ENCODE peak calls at places on chromosomes 7 and 10, in eight cellular contexts. X, W, C, G, M, I, N and K are unnamed samples.

GRCh38 chr7:66683770-66684123 is 55.1 kb downstream of the KCTD7 start:
- DNase-seq in X (no peak), W (no peak), C (no peak), G (no peak), M (no peak), I (no peak), N (no peak), K (no peak)

GRCh38 chr7:87494454-87494853 is 19.0 kb upstream of the ABCB4 start:
- DNase-seq in X (no peak), W (no peak), C (no peak), G (no peak), M (no peak), I (no peak), N (no peak), K (no peak)

GRCh38 chr7:135728136-135728669 is at the start of gene SLC13A4:
- DNase-seq in X (no peak), W (no peak), C (no peak), G (no peak), M (no peak), I (no peak), N (no peak), K (no peak)

GRCh38 chr7:7490003-7490402 is 45.7 kb downstream of the COL28A1 start:
- DNase-seq in X (no peak), W (no peak), C (no peak), G (no peak), M (no peak), I (no peak), N (no peak), K (no peak)

GRCh38 chr10:13708256-13708990 is 121.7 kb downstream of the PRPF18 start:
- DNase-seq in X (no peak), W (no peak), C (no peak), G (no peak), M (no peak), I (no peak), N (no peak), K (no peak)

GRCh38 chr10:67438605-67439258 is 257.3 kb downstream of the CTNNA3 start:
- DNase-seq in X (no peak), W (peak; percentile 1), C (no peak), G (no peak), M (no peak), I (no peak), N (no peak), K (no peak)

GRCh38 chr7:94135180-94135579 is 131.0 kb upstream of the BET1 start:
- DNase-seq in X (no peak), W (no peak), C (no peak), G (no peak), M (no peak), I (peak; percentile 51), N (no peak), K (no peak)

GRCh38 chr10:12530017-12530416 is 180.7 kb downstream of the CAMK1D start:
- DNase-seq in X (no peak), W (no peak), C (no peak), G (no peak), M (no peak), I (peak; percentile 24), N (no peak), K (no peak)

GRCh38 chr10:118595598-118596425 is at the start of gene PRLHR:
- DNase-seq in X (no peak), W (no peak), C (no peak), G (peak; percentile 8), M (no peak), I (peak; percentile 10), N (no peak), K (no peak)

GRCh38 chr7:118580743-118581382 is 356.4 kb downstream of the ANKRD7 start:
- DNase-seq in X (no peak), W (no peak), C (no peak), G (no peak), M (no peak), I (no peak), N (no peak), K (no peak)

GRCh38 chr7:16684935-16685334 is 39.0 kb downstream of the BZW2 start:
- DNase-seq in X (no peak), W (no peak), C (no peak), G (no peak), M (no peak), I (no peak), N (no peak), K (no peak)

GRCh38 chr7:20222219-20222828 is 5.1 kb upstream of the MACC1 start:
- DNase-seq in X (no peak), W (no peak), C (no peak), G (peak; percentile 53), M (no peak), I (no peak), N (no peak), K (no peak)

GRCh38 chr7:96825285-96825684 is 115.6 kb upstream of the SEM1 start:
- DNase-seq in X (no peak), W (no peak), C (no peak), G (no peak), M (no peak), I (no peak), N (no peak), K (no peak)

GRCh38 chr10:83182076-83182475 is 957.2 kb upstream of the GHITM start:
- DNase-seq in X (no peak), W (no peak), C (no peak), G (no peak), M (no peak), I (no peak), N (no peak), K (no peak)

GRCh38 chr10:61939575-61940301 is 38.2 kb downstream of the ARID5B start:
- DNase-seq in X (no peak), W (peak; percentile 9), C (no peak), G (no peak), M (no peak), I (peak; percentile 90), N (no peak), K (no peak)

GRCh38 chr7:131131746-131132431 is 195.8 kb upstream of the MKLN1 start:
- DNase-seq in X (no peak), W (no peak), C (no peak), G (no peak), M (no peak), I (no peak), N (no peak), K (no peak)

GRCh38 chr7:44750424-44750823 is 1.8 kb downstream of the ZMIZ2 start:
- DNase-seq in X (no peak), W (no peak), C (no peak), G (no peak), M (no peak), I (no peak), N (no peak), K (no peak)

GRCh38 chr7:134632937-134633540 is 13.6 kb upstream of the BPGM start:
- DNase-seq in X (no peak), W (peak; percentile 73), C (no peak), G (peak; percentile 64), M (no peak), I (peak; percentile 69), N (no peak), K (no peak)

GRCh38 chr7:111855842-111856227 is 293.5 kb upstream of the IMMP2L start:
- DNase-seq in X (no peak), W (peak; percentile 17), C (no peak), G (peak; percentile 18), M (no peak), I (peak; percentile 59), N (no peak), K (no peak)

GRCh38 chr10:99828464-99828863 is 46.0 kb downstream of the ABCC2 start:
- DNase-seq in X (no peak), W (no peak), C (no peak), G (no peak), M (no peak), I (no peak), N (no peak), K (no peak)

GRCh38 chr7:152451356-152451755 is 15.6 kb upstream of the KMT2C start:
- DNase-seq in X (no peak), W (no peak), C (no peak), G (no peak), M (no peak), I (no peak), N (no peak), K (no peak)

DNA sequence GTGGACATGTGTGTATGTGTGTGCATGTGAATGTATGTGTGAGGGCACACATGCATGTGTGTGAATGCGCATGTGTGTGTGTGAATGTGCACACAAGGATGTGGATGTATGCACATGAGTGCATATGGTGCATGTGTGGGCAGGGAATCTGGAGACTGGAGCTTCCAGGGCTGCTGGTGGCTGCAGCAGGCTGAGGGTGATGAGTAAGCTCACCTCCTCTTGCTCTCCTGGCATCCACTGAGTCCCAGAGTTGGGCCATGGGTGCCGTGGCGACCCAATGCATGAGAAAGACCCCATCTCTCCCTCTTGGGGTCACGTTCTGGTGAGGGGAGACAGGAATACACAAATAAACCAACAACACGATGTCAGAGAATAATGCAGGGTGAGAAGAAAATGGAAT is 33.3 kb upstream of the COL13A1 start:
- DNase-seq in X (no peak), W (no peak), C (no peak), G (no peak), M (no peak), I (no peak), N (no peak), K (no peak)
- TF ChIP-seq POLR2A in X (no peak), W (no peak), C (no peak), G (no peak), M (no peak), I (no peak), N (no peak), K (no peak)

GRCh38 chr10:89663144-89663543 is 18.1 kb upstream of the PANK1 start:
- DNase-seq in X (peak; percentile 71), W (no peak), C (no peak), G (no peak), M (no peak), I (no peak), N (no peak), K (no peak)

GRCh38 chr10:89662596-89662995 is 17.6 kb upstream of the PANK1 start:
- DNase-seq in X (no peak), W (no peak), C (no peak), G (no peak), M (no peak), I (peak; percentile 36), N (no peak), K (no peak)

GRCh38 chr10:89665302-89665701 is 20.3 kb upstream of the PANK1 start:
- DNase-seq in X (no peak), W (no peak), C (no peak), G (no peak), M (no peak), I (no peak), N (no peak), K (no peak)

GRCh38 chr10:89666138-89666537 is 21.1 kb upstream of the PANK1 start:
- DNase-seq in X (no peak), W (no peak), C (no peak), G (no peak), M (no peak), I (no peak), N (no peak), K (no peak)

GRCh38 chr10:89664206-89664605 is 19.2 kb upstream of the PANK1 start:
- DNase-seq in X (no peak), W (no peak), C (no peak), G (no peak), M (no peak), I (no peak), N (no peak), K (peak; percentile 15)
- TF ChIP-seq CTCF in X (no peak), W (no peak), C (no peak), G (no peak), M (no peak), I (no peak), N (no peak), K (no peak)

GRCh38 chr7:29588212-29588611 is 24.6 kb downstream of the PRR15 start:
- DNase-seq in X (no peak), W (no peak), C (no peak), G (no peak), M (no peak), I (no peak), N (no peak), K (peak; percentile 59)
- TF ChIP-seq POLR2A in X (no peak), W (no peak), C (no peak), G (no peak), M (no peak), I (no peak), N (no peak), K (no peak)

GRCh38 chr10:126420571-126421275 is 32.4 kb upstream of the ADAM12 start:
- DNase-seq in X (no peak), W (no peak), C (no peak), G (no peak), M (no peak), I (no peak), N (no peak), K (no peak)
- TF ChIP-seq CTCF in X (no peak), W (no peak), C (no peak), G (no peak), M (no peak), I (no peak), N (no peak), K (no peak)